ENCODE peak calls at places on chromosome 9, in five cellular contexts. F, V, G, Z and B are unnamed samples.

GRCh38 chr9:116704470-116704869 is 17.4 kb downstream of the TRIM32 start:
- DNase-seq in F (no peak), V (no peak), G (no peak), Z (no peak), B (no peak)

GRCh38 chr9:34216325-34216724 is 37.5 kb downstream of the UBAP1 start:
- DNase-seq in F (no peak), V (no peak), G (no peak), Z (no peak), B (no peak)

GRCh38 chr9:136093331-136093986 is 1.6 kb downstream of the NACC2 start:
- DNase-seq in F (peak; percentile 55), V (peak; percentile 69), G (peak; percentile 59), Z (no peak), B (peak; percentile 78)

GRCh38 chr9:131042666-131043065 is 33.7 kb downstream of the LAMC3 start:
- DNase-seq in F (no peak), V (no peak), G (no peak), Z (no peak), B (no peak)

GRCh38 chr9:35277649-35278359 is 116.0 kb downstream of the UNC13B start:
- DNase-seq in F (no peak), V (no peak), G (no peak), Z (no peak), B (peak; percentile 37)

GRCh38 chr9:123291736-123292135 is 23.4 kb upstream of the STRBP start:
- DNase-seq in F (no peak), V (no peak), G (no peak), Z (no peak), B (no peak)

GRCh38 chr9:135718616-135719015 is 16.6 kb downstream of the KCNT1 start:
- DNase-seq in F (no peak), V (no peak), G (no peak), Z (no peak), B (peak; percentile 83)

GRCh38 chr9:68775003-68775730 is 70.1 kb downstream of the PIP5K1B start:
- DNase-seq in F (no peak), V (no peak), G (no peak), Z (no peak), B (no peak)

GRCh38 chr9:119588874-119589560 is 219.8 kb upstream of the BRINP1 start:
- DNase-seq in F (no peak), V (no peak), G (no peak), Z (no peak), B (no peak)

GRCh38 chr9:34719021-34719768 is 9.3 kb upstream of the CCL21 start:
- DNase-seq in F (peak; percentile 29), V (no peak), G (no peak), Z (no peak), B (no peak)

GRCh38 chr9:91845839-91846238 is 104.2 kb downstream of the ROR2 start:
- DNase-seq in F (no peak), V (no peak), G (no peak), Z (no peak), B (no peak)

GRCh38 chr9:123326662-123327093 is 29.3 kb upstream of the CRB2 start:
- DNase-seq in F (peak; percentile 50), V (no peak), G (no peak), Z (no peak), B (no peak)

GRCh38 chr9:135309763-135310125 is 169.8 kb upstream of the PPP1R26 start:
- DNase-seq in F (no peak), V (no peak), G (no peak), Z (no peak), B (no peak)

GRCh38 chr9:130570200-130570599 is 9.2 kb upstream of the FUBP3 start:
- DNase-seq in F (peak; percentile 38), V (no peak), G (no peak), Z (no peak), B (peak; percentile 20)

GRCh38 chr9:28770226-28770625 is 1196.9 kb upstream of the C9orf72 start:
- DNase-seq in F (no peak), V (no peak), G (no peak), Z (no peak), B (no peak)

GRCh38 chr9:137880160-137880975 is 2.8 kb downstream of the CACNA1B start:
- DNase-seq in F (no peak), V (no peak), G (no peak), Z (no peak), B (no peak)

GRCh38 chr9:137879566-137880150 is 2.1 kb downstream of the CACNA1B start:
- DNase-seq in F (no peak), V (no peak), G (no peak), Z (no peak), B (no peak)

GRCh38 chr9:137882506-137882821 is 4.9 kb downstream of the CACNA1B start:
- DNase-seq in F (no peak), V (no peak), G (no peak), Z (no peak), B (no peak)

GRCh38 chr9:137880976-137881530 is 3.5 kb downstream of the CACNA1B start:
- DNase-seq in F (no peak), V (no peak), G (no peak), Z (no peak), B (no peak)

DNA sequence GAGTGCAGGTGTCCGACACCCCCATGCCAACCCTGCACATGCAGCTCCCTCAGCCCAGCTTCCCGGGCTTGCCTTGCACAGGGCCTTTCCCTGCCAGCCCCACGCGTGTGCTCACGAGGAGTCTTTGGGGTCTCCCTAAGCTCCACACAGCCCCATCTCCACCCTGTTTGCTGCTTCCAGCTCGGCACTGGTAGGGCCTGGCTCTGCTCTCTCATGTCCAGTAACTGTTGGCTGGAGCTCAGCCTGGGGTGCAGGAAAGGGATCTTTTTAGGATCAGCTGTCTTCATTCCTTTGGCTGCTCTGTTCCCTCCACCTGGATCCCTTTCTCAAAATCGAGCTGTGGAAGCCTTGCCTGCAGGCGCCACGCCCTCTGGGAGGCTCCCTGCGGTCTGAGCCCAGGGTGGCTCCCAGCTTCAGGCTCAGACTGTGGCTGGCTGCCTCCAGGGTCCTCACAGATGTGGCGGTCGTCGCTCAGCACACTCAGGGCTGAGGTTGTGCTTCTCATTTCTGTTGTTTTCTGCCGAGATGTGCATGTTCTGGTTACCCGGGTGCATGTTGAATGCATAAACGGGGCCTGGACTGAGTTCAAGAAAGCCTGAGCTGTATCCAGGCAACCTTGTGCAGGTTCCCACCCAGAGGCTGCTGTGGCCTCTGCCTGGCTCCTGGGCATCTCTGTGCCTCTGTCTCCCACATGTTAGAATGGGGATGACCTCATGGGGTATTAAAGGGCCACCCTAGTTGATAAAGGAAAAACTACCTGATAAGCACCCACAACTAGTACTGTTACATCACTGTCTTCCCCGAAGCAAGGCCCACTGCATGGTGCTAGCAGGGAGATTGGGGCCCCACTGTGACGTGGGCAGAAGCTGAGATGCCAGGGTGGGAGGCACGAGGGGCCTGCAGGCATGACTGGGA is 4.3 kb downstream of the CACNA1B start:
- DNase-seq in F (no peak), V (no peak), G (no peak), Z (no peak), B (no peak)
- TF ChIP-seq POLR2A in F (no peak), V (no peak), G (no peak), Z (no peak), B (no peak)

DNA sequence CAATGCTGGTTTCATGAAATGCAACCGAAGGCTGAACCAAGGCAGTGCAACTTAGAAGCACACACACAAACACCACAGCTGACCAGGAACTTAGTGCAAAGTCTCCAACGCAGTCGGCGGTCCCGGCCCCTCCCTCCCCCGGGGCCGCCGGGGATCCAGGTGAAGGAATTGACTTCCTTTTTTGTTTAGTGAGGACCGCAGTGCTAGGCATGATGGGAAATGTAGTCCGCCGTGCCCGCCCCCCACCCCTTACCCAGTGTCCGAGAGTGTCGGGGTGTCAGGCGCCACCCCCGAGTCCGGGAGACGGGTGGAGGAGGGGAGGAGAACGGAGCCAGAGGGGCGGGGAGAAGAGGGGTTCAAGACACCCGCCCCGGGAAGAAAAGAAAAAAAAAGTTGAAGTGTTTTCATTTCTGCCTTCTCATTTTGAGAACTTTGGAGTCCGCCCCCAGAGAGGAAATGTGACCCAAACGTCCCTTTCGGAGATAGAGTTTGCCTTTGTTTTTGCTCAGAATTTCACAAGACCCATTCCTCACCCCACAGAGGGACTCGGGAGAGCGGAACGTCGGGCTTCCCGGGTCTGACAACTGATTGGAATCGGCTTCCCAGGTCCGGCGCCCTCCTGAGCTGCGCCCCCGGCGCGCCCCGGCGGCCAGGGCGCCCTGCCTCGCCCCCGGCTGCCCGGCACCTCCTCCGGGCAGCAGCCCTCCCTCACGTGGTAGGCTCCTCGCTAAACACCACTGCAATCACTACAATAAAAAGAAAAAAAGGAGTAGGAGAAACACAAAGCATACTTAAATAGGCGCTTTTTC is 2.0 kb downstream of the IER5L start:
- DNase-seq in F (peak; percentile 92), V (peak; percentile 87), G (peak; percentile 86), Z (peak; percentile 92), B (peak; percentile 82)
- H3K4me1 ChIP-seq in F (peaks cover 41% of the 10 kb centered on the region), V (peaks cover 3% of the 10 kb centered on the region), G (peaks cover 44% of the 10 kb centered on the region), Z (peaks cover 43% of the 10 kb centered on the region), B (peaks cover 25% of the 10 kb centered on the region)

GRCh38 chr9:125648294-125648693 is 58.7 kb downstream of the MAPKAP1 start:
- DNase-seq in F (no peak), V (no peak), G (no peak), Z (no peak), B (no peak)

GRCh38 chr9:125651907-125652306 is 55.1 kb downstream of the MAPKAP1 start:
- DNase-seq in F (no peak), V (no peak), G (no peak), Z (no peak), B (no peak)

GRCh38 chr9:125650271-125650737 is 56.7 kb downstream of the MAPKAP1 start:
- DNase-seq in F (no peak), V (no peak), G (no peak), Z (no peak), B (no peak)

GRCh38 chr9:125649826-125650225 is 57.2 kb downstream of the MAPKAP1 start:
- DNase-seq in F (no peak), V (no peak), G (no peak), Z (no peak), B (no peak)

DNA sequence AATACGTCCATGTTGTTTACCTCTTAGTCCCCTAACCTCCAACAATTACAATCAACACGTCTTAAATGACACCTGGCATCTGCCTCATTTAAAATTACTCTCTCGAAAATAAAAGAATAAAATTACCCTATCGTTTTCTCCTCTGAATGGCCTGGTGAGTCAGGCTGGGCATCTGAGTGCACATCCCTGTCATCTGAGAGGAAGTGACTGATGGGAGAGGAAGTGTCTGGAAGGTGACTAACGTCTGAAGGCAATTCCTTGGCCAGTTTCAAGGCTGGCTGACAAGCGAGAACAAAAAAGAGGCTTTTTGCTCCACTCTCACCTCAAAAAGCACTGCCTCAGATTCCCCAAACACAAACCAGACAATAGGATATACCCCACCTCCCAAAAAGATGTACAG is 57.7 kb downstream of the MAPKAP1 start:
- DNase-seq in F (no peak), V (no peak), G (no peak), Z (no peak), B (peak; percentile 84)
- TF ChIP-seq POLR2A in F (no peak), V (no peak), G (no peak), Z (no peak), B (no peak)

DNA sequence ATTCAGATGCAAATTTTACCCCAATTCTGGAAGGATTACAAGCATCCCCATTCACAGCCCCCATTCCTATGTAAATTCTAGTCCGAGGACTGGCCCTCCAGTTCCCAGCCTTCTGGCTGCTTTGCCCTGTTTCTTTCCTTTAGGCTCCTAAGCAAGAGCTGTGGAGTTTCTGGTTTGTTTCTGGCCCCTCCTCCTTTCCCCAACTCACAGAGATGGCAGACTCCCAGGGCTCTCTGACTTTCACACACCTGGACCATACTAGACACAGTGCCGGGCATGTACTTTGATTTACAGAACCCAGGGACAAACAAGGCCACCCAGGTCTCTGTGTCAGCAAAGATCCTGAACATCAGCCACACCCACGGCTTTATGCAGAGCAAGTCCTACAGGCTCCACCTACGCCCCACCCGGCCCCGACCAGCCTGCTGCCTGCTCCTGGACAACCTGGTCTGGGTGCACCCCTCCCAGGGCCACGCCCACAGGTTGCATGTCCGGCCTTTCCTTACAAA is 62.5 kb downstream of the SEMA4D start:
- DNase-seq in F (peak; percentile 47), V (peak; percentile 46), G (peak; percentile 79), Z (peak; percentile 92), B (no peak)
- H3K4me1 ChIP-seq in F (peaks cover 48% of the 10 kb centered on the region), V (no peaks in the 10 kb centered on the region), G (peaks cover 16% of the 10 kb centered on the region), Z (peaks cover 53% of the 10 kb centered on the region), B (no peaks in the 10 kb centered on the region)